ENCODE peak calls at places on chromosome 14, in seven cellular contexts. A, B, S, J, M, G and Y are unnamed samples.

GRCh38 chr14:89665262-89665661 is 248.2 kb upstream of the FOXN3 start:
- DNase-seq in G (no peak), S (no peak), J (no peak), B (no peak), A (no peak), M (no peak), Y (no peak)

GRCh38 chr14:89176090-89176757 is 240.8 kb downstream of the FOXN3 start:
- DNase-seq in B (no peak), J (no peak), A (no peak), M (no peak), S (no peak), G (no peak), Y (no peak)

GRCh38 chr14:56278383-56278782 is 160.2 kb downstream of the PELI2 start:
- DNase-seq in A (no peak), S (no peak), J (no peak), G (no peak), M (no peak), B (no peak), Y (no peak)

GRCh38 chr14:60651936-60652673 is 2.8 kb upstream of the SIX1 start:
- DNase-seq in G (no peak), J (no peak), A (no peak), S (no peak), B (no peak), M (peak; percentile 56), Y (no peak)

GRCh38 chr14:34750233-34750632 is 35.8 kb upstream of the CFL2 start:
- DNase-seq in J (no peak), B (no peak), G (no peak), S (no peak), A (peak; percentile 7), M (no peak), Y (no peak)

GRCh38 chr14:72738181-72738611 is 155.7 kb downstream of the DPF3 start:
- DNase-seq in M (no peak), A (no peak), G (no peak), S (no peak), B (no peak), J (peak; percentile 3), Y (no peak)

GRCh38 chr14:101125719-101126375 is 222.3 kb upstream of the RTL1 start:
- DNase-seq in M (peak; percentile 50), A (no peak), S (no peak), G (no peak), B (no peak), J (peak; percentile 2), Y (peak; percentile 38)

GRCh38 chr14:71758198-71758955 is 173.9 kb upstream of the RGS6 start:
- DNase-seq in G (no peak), J (no peak), A (no peak), B (no peak), S (no peak), M (no peak), Y (no peak)

GRCh38 chr14:56118611-56119181 is 485 bp downstream of the PELI2 start:
- DNase-seq in J (peak; percentile 33), M (peak; percentile 82), G (no peak), S (no peak), A (no peak), B (no peak), Y (no peak)

GRCh38 chr14:90409209-90409730 is 12.4 kb downstream of the CALM1 start:
- DNase-seq in S (no peak), G (peak; percentile 26), M (peak; percentile 81), J (no peak), B (no peak), A (peak; percentile 97), Y (no peak)

GRCh38 chr14:101128478-101129450 is 225.2 kb upstream of the RTL1 start:
- DNase-seq in S (no peak), G (no peak), A (no peak), J (peak; percentile 1), M (peak; percentile 57), B (no peak), Y (no peak)

GRCh38 chr14:25303934-25304333 is 254.0 kb upstream of the STXBP6 start:
- DNase-seq in S (no peak), M (no peak), B (no peak), G (no peak), A (no peak), J (no peak), Y (no peak)

GRCh38 chr14:73457050-73457934 is 1.1 kb downstream of the NUMB start:
- DNase-seq in J (peak; percentile 18), M (peak; percentile 86), A (no peak), S (no peak), G (no peak), B (peak; percentile 18), Y (no peak)

GRCh38 chr14:57657487-57657886 is 163.8 kb upstream of the CCDC198 start:
- DNase-seq in A (no peak), S (no peak), B (no peak), M (no peak), G (no peak), J (no peak), Y (no peak)

GRCh38 chr14:79093542-79093941 is 923.4 kb downstream of the NRXN3 start:
- DNase-seq in A (no peak), B (no peak), G (no peak), J (no peak), S (no peak), M (no peak), Y (no peak)

GRCh38 chr14:105143451-105144230 is 24.9 kb downstream of the JAG2 start:
- DNase-seq in J (no peak), S (no peak), G (no peak), A (no peak), M (peak; percentile 62), B (no peak), Y (no peak)

GRCh38 chr14:75440733-75441474 is 13.1 kb downstream of the JDP2 start:
- DNase-seq in J (no peak), M (no peak), G (no peak), A (peak; percentile 83), S (no peak), B (no peak), Y (no peak)
- TF ChIP-seq CTCF in J (no peak), M (no peak), G (no peak), A (no peak), S (no peak), B (no peak), Y (no peak)

GRCh38 chr14:99576761-99577705 is 27.0 kb downstream of the CCDC85C start:
- DNase-seq in B (no peak), G (no peak), J (no peak), A (no peak), S (no peak), M (no peak), Y (no peak)

GRCh38 chr14:99573436-99574098 is 30.4 kb downstream of the CCDC85C start:
- DNase-seq in J (no peak), B (no peak), M (no peak), A (no peak), S (no peak), G (no peak), Y (no peak)

GRCh38 chr14:99574099-99574880 is 29.7 kb downstream of the CCDC85C start:
- DNase-seq in A (peak; percentile 85), M (peak; percentile 89), J (no peak), B (no peak), S (no peak), G (no peak), Y (no peak)

GRCh38 chr14:99576304-99576703 is 27.7 kb downstream of the CCDC85C start:
- DNase-seq in A (no peak), S (no peak), B (no peak), J (no peak), M (no peak), G (no peak), Y (no peak)

GRCh38 chr14:99575043-99576023 is 28.7 kb downstream of the CCDC85C start:
- DNase-seq in M (peak; percentile 96), B (no peak), G (peak; percentile 58), J (no peak), S (no peak), A (no peak), Y (no peak)
- TF ChIP-seq CTCF in M (no peak), B (peak; percentile 40), G (peak; percentile 39), J (no peak), S (no peak), A (peak; percentile 17), Y (no peak)

GRCh38 chr14:53327716-53328115 is 174.6 kb upstream of the DDHD1 start:
- DNase-seq in G (no peak), J (no peak), M (no peak), S (no peak), A (peak; percentile 82), B (no peak), Y (no peak)

GRCh38 chr14:53330441-53330840 is 177.3 kb upstream of the DDHD1 start:
- DNase-seq in G (no peak), B (no peak), S (no peak), J (no peak), M (no peak), A (no peak), Y (no peak)

GRCh38 chr14:53331247-53331646 is 178.1 kb upstream of the DDHD1 start:
- DNase-seq in G (no peak), B (no peak), S (no peak), A (peak; percentile 30), J (no peak), M (no peak), Y (no peak)

DNA sequence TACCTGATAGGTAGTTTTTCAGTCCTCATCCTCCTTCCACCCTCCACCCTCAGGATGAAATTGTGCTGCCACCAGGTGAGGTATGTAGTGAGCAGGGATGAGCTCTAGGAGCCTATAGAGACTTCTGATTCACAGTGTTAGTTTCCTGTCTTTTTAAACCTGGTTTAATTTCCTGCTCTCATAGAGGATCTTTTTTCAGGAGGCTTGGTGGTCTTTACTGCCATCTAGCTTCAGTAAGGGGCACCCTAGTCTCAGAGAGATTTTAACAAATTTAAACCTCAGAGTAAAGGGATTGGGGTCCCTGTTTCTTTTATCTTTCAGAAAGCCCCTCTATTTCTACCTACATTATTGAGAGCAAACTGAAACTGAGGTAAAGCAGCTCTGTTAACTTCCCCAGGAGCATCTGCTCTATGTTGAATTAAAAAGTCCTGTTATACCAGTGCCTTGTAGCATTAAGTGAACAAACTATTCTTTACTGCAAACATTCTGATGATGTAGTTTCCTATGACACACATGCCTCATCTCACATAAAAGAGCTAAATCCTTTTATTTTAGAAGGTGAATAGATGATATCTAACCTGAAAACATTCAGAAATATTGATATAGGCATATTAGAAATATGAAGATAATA is 172.2 kb upstream of the DDHD1 start:
- DNase-seq in G (no peak), M (no peak), A (peak; percentile 35), S (no peak), B (no peak), J (no peak), Y (no peak)
- TF ChIP-seq CTCF in G (no peak), M (no peak), A (peak; percentile 49), S (peak; percentile 13), B (no peak), J (no peak), Y (no peak)

DNA sequence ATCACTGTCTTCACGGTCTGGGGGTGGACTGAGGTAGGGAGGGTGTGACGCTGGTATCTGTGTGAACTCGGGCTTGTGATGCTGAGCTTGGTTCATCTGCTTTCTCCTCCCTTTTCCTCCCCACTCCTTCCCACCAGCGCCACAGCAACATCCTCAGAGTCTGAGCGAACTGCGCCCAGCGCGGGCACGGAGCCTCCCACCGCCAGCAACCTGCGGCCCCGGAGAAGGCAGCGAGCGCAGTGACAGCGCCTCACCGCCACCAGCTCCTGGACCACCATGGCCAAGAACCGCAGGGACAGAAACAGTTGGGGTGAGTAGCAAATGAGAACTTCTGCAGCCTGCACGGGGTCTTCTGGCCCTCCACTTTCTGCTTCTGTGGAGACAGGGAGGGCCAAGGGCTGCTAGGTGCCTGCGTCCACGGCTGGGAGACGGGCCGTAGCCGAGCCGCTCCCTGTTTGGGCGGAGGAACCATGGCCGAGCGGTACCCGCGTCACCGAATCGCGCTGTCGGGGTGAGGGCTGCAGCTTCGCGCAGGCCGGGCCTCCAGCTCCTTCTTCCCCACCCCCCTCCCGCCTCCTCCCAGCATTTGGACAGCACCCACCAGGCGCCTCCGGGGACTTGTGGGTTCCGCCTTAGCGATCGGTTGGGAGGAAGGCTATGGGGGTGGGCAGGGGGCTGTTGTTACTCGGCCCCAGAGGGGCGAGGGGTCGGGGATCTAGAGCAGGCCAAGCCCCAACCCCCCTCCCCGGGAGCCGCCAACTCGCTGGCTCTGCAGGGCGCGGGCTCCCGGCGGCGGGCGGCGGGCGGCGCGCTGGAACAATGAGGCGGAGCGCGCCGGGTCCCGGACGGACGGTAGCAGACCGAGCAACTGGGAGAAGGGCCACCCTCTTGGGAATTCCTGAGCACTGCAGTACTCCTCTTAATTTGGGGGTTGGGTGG is at the start of gene ATL1:
- DNase-seq in M (peak; percentile 92), S (peak; percentile 29), A (peak; percentile 66), J (peak; percentile 28), B (peak; percentile 59), G (peak; percentile 48), Y (peak; percentile 55)
- TF ChIP-seq CTCF in M (no peak), S (no peak), A (no peak), J (no peak), B (no peak), G (no peak), Y (no peak)